ENCODE peak calls at places on chromosomes 11 and 22, in ten cellular contexts. P is breast epithelium, H is GM12878, K is stomach, D is GM23338, A is spleen, E is transverse colon, I is K562, C is HCT116, Q is sigmoid colon. O is an unnamed sample.

GRCh38 chr22:22410677-22411076 is 97.9 kb downstream of the ZNF280B start:
- DNase-seq in P (no peak), H (no peak), K (no peak), D (no peak), A (no peak), E (no peak), I (no peak), C (no peak), Q (no peak), O (peak; percentile 17)

GRCh38 chr22:22853713-22854112 is 33.9 kb upstream of the IGLL5 start:
- DNase-seq in P (no peak), H (no peak), K (no peak), D (no peak), A (no peak), E (no peak), I (no peak), C (no peak), Q (no peak), O (peak; percentile 77)

GRCh38 chr11:132904566-132904965 is 627.7 kb downstream of the OPCML start:
- DNase-seq in P (no peak), H (no peak), K (no peak), D (no peak), A (no peak), E (no peak), I (no peak), C (no peak), Q (no peak), O (peak; percentile 47)

GRCh38 chr11:133413726-133414125 is 118.6 kb downstream of the OPCML start:
- DNase-seq in P (no peak), H (no peak), K (no peak), D (no peak), A (no peak), E (no peak), I (no peak), C (no peak), Q (no peak), O (no peak)

GRCh38 chr11:11000546-11001283 is 142.9 kb upstream of the ZBED5 start:
- DNase-seq in P (no peak), H (no peak), K (no peak), D (no peak), A (no peak), E (peak; percentile 47), I (no peak), C (no peak), Q (peak; percentile 78), O (no peak)

GRCh38 chr11:132941024-132941646 is 591.2 kb downstream of the OPCML start:
- DNase-seq in P (no peak), H (no peak), K (no peak), D (peak; percentile 66), A (no peak), E (no peak), I (peak; percentile 17), C (no peak), Q (no peak), O (peak; percentile 82)

GRCh38 chr11:61384271-61385242 is 7.8 kb upstream of the TMEM216 start:
- DNase-seq in P (no peak), H (no peak), K (no peak), D (peak; percentile 72), A (no peak), E (no peak), I (peak; percentile 82), C (no peak), Q (no peak), O (no peak)

GRCh38 chr22:49972163-49973017 is 11.8 kb downstream of the PIM3 start:
- DNase-seq in P (peak; percentile 34), H (no peak), K (peak; percentile 42), D (no peak), A (peak; percentile 81), E (no peak), I (no peak), C (no peak), Q (peak; percentile 70), O (no peak)

GRCh38 chr11:118046964-118047700 is 29.7 kb upstream of the TMPRSS4 start:
- DNase-seq in P (no peak), H (no peak), K (no peak), D (no peak), A (no peak), E (no peak), I (no peak), C (no peak), Q (no peak), O (peak; percentile 80)

GRCh38 chr11:30567644-30568043 is 18.5 kb downstream of the MPPED2 start:
- DNase-seq in P (no peak), H (no peak), K (no peak), D (no peak), A (no peak), E (no peak), I (no peak), C (no peak), Q (no peak), O (no peak)

GRCh38 chr11:30567148-30567547 is 19.0 kb downstream of the MPPED2 start:
- DNase-seq in P (no peak), H (no peak), K (no peak), D (no peak), A (no peak), E (no peak), I (no peak), C (no peak), Q (no peak), O (no peak)

GRCh38 chr11:30561691-30562412 is 24.3 kb downstream of the MPPED2 start:
- DNase-seq in P (no peak), H (no peak), K (no peak), D (no peak), A (no peak), E (no peak), I (no peak), C (no peak), Q (no peak), O (no peak)

GRCh38 chr11:30566482-30566881 is 19.7 kb downstream of the MPPED2 start:
- DNase-seq in P (no peak), H (no peak), K (no peak), D (no peak), A (no peak), E (no peak), I (no peak), C (no peak), Q (no peak), O (no peak)

GRCh38 chr11:30564994-30565393 is 21.2 kb downstream of the MPPED2 start:
- DNase-seq in P (no peak), H (no peak), K (no peak), D (no peak), A (no peak), E (no peak), I (no peak), C (no peak), Q (no peak), O (no peak)
- H3K4me1 ChIP-seq in P (no peaks in the 10 kb centered on the region), H (no peaks in the 10 kb centered on the region), K (peaks cover under 1% of the 10 kb centered on the region), D (peaks cover 64% of the 10 kb centered on the region), A (no peaks in the 10 kb centered on the region), E (no peaks in the 10 kb centered on the region), I (no peaks in the 10 kb centered on the region), C (no peaks in the 10 kb centered on the region), Q (peaks cover 23% of the 10 kb centered on the region), O (peaks cover 15% of the 10 kb centered on the region)

GRCh38 chr11:63838682-63839507 is at the start of gene MARK2:
- DNase-seq in P (peak; percentile 97), H (peak; percentile 77), K (peak; percentile 99), D (peak; percentile 99), A (peak; percentile 99), E (peak; percentile 99), I (peak; percentile 98), C (peak; percentile 97), Q (peak; percentile 99), O (peak; percentile 100)
- TF ChIP-seq POLR2AphosphoS5 in P (peak; percentile 58), H (peak; percentile 14), K (peak; percentile 71), D (peak; percentile 69), A (peak; percentile 86), E (peak; percentile 52), I (peak; percentile 55), C (peak; percentile 72), Q (peak; percentile 88), O (peak; percentile 78)

GRCh38 chr11:86743223-86744118 is 56.9 kb upstream of the PRSS23 start:
- DNase-seq in P (peak; percentile 37), H (no peak), K (peak; percentile 42), D (no peak), A (no peak), E (peak; percentile 26), I (peak; percentile 89), C (peak; percentile 95), Q (peak; percentile 88), O (no peak)

GRCh38 chr11:86740628-86741488 is 59.5 kb upstream of the PRSS23 start:
- DNase-seq in P (peak; percentile 75), H (no peak), K (no peak), D (peak; percentile 66), A (no peak), E (peak; percentile 32), I (peak; percentile 76), C (peak; percentile 89), Q (peak; percentile 88), O (no peak)

GRCh38 chr11:86741489-86742435 is 58.6 kb upstream of the PRSS23 start:
- DNase-seq in P (no peak), H (no peak), K (no peak), D (no peak), A (no peak), E (no peak), I (no peak), C (no peak), Q (no peak), O (no peak)

GRCh38 chr11:86745571-86745970 is 54.8 kb upstream of the PRSS23 start:
- DNase-seq in P (no peak), H (no peak), K (no peak), D (no peak), A (no peak), E (no peak), I (no peak), C (no peak), Q (no peak), O (no peak)

GRCh38 chr11:86742436-86742805 is 57.9 kb upstream of the PRSS23 start:
- DNase-seq in P (no peak), H (no peak), K (no peak), D (no peak), A (no peak), E (no peak), I (no peak), C (no peak), Q (no peak), O (no peak)
- H3K4me1 ChIP-seq in P (peaks cover 18% of the 10 kb centered on the region), H (no peaks in the 10 kb centered on the region), K (peaks cover 14% of the 10 kb centered on the region), D (no peaks in the 10 kb centered on the region), A (peaks cover 12% of the 10 kb centered on the region), E (peaks cover 26% of the 10 kb centered on the region), I (peaks cover 4% of the 10 kb centered on the region), C (peaks cover 77% of the 10 kb centered on the region), Q (peaks cover 59% of the 10 kb centered on the region), O (peaks cover 71% of the 10 kb centered on the region)

GRCh38 chr22:44033689-44034088 is 9.6 kb downstream of the PARVB start:
- DNase-seq in P (no peak), H (no peak), K (no peak), D (peak; percentile 28), A (no peak), E (no peak), I (no peak), C (no peak), Q (no peak), O (no peak)

GRCh38 chr22:44033287-44033686 is 9.2 kb downstream of the PARVB start:
- DNase-seq in P (no peak), H (no peak), K (no peak), D (no peak), A (no peak), E (no peak), I (no peak), C (no peak), Q (no peak), O (no peak)

GRCh38 chr22:44039566-44040171 is 15.6 kb downstream of the PARVB start:
- DNase-seq in P (no peak), H (no peak), K (no peak), D (no peak), A (no peak), E (no peak), I (no peak), C (no peak), Q (no peak), O (no peak)

GRCh38 chr22:44042822-44043221 is 18.7 kb downstream of the PARVB start:
- DNase-seq in P (no peak), H (no peak), K (no peak), D (no peak), A (no peak), E (no peak), I (peak; percentile 22), C (no peak), Q (no peak), O (no peak)

GRCh38 chr22:44037519-44038370 is 13.6 kb downstream of the PARVB start:
- DNase-seq in P (no peak), H (no peak), K (no peak), D (no peak), A (no peak), E (peak; percentile 18), I (no peak), C (peak; percentile 69), Q (peak; percentile 85), O (no peak)
- TF ChIP-seq POLR2AphosphoS5 in P (no peak), H (no peak), K (peak; percentile 73), D (no peak), A (no peak), E (peak; percentile 68), I (no peak), C (peak; percentile 52), Q (peak; percentile 46), O (peak; percentile 76)

O was measured in esophagus muscularis mucosa.